ENCODE peak calls at places on chromosome 21, in five cellular contexts. P is psoas muscle, O is vagina, H is kidney, K is right atrium auricular region. F is an unnamed sample. For H3K4me1, the result is how much of the 10 kb centered on the place peaks cover.

GRCh38 chr21:27818847-27819246 is 852.0 kb upstream of the ADAMTS5 start:
- DNase-seq in P (no peak), O (no peak), H (no peak), K (no peak), F (no peak)

GRCh38 chr21:34907783-34908423 is 141.2 kb downstream of the RUNX1 start:
- DNase-seq in K (no peak), O (no peak), H (no peak), P (no peak), F (no peak)

GRCh38 chr21:43195131-43196021 is 26.6 kb downstream of the CRYAA start:
- DNase-seq in K (no peak), H (peak), O (peak), P (peak), F (peak)

GRCh38 chr21:26041441-26042180 is 129.0 kb downstream of the APP start:
- DNase-seq in K (no peak), H (no peak), P (no peak), O (no peak), F (no peak)

GRCh38 chr21:45763506-45763905 is 120.0 kb downstream of the PCBP3 start:
- DNase-seq in K (no peak), H (no peak), O (no peak), P (no peak), F (no peak)

GRCh38 chr21:18368193-18368592 is 35.4 kb downstream of the TMPRSS15 start:
- DNase-seq in O (no peak), P (no peak), H (no peak), K (no peak), F (no peak)

GRCh38 chr21:10640446-10640845 is 119.1 kb downstream of the TPTE start:
- DNase-seq in K (no peak), O (no peak), P (no peak), H (peak), F (no peak)

GRCh38 chr21:18987515-18988026 is 584.0 kb upstream of the TMPRSS15 start:
- DNase-seq in O (no peak), P (no peak), H (no peak), K (no peak), F (no peak)

GRCh38 chr21:37208741-37209225 is 58.4 kb downstream of the VPS26C start:
- DNase-seq in H (peak), O (peak), P (no peak), K (no peak), F (no peak)

GRCh38 chr21:25956993-25957714 is 213.4 kb downstream of the APP start:
- DNase-seq in O (no peak), H (no peak), P (no peak), K (no peak), F (no peak)

GRCh38 chr21:25927195-25927880 is 192.6 kb downstream of the GABPA start:
- DNase-seq in K (no peak), P (no peak), O (no peak), H (no peak), F (no peak)

GRCh38 chr21:45801989-45802388 is 158.5 kb downstream of the PCBP3 start:
- DNase-seq in O (no peak), P (no peak), K (no peak), H (no peak), F (no peak)

GRCh38 chr21:33403128-33403785 is at the start of gene IFNGR2:
- DNase-seq in H (peak), K (no peak), O (no peak), P (peak), F (no peak)

GRCh38 chr21:36337099-36337509 is 17.1 kb downstream of the MORC3 start:
- DNase-seq in H (no peak), K (no peak), P (no peak), O (no peak), F (no peak)

GRCh38 chr21:43193651-43194302 is 25.0 kb downstream of the CRYAA start:
- DNase-seq in H (peak), K (no peak), O (peak), P (peak), F (peak)

GRCh38 chr21:37233551-37234146 is 33.5 kb downstream of the VPS26C start:
- DNase-seq in P (no peak), H (no peak), K (no peak), O (no peak), F (no peak)

GRCh38 chr21:34890724-34891609 is 158.1 kb downstream of the RUNX1 start:
- DNase-seq in O (peak), K (no peak), H (peak), P (peak), F (no peak)

GRCh38 chr21:44010429-44010828 is 1.7 kb upstream of the TRAPPC10 start:
- DNase-seq in O (no peak), K (no peak), H (no peak), P (no peak), F (no peak)

GRCh38 chr21:46220275-46220810 is 8.2 kb downstream of the LSS start:
- DNase-seq in O (no peak), P (no peak), H (peak), K (no peak), F (no peak)

GRCh38 chr21:37220433-37220980 is 46.6 kb downstream of the VPS26C start:
- DNase-seq in P (no peak), H (no peak), K (no peak), O (no peak), F (no peak)

GRCh38 chr21:30482130-30482529 is 2.0 kb upstream of the KRTAP19-1 start:
- DNase-seq in K (no peak), O (no peak), H (no peak), P (no peak), F (no peak)

GRCh38 chr21:25717491-25718139 is 17.1 kb downstream of the ATP5PF start:
- DNase-seq in O (no peak), P (no peak), H (no peak), K (no peak), F (no peak)

GRCh38 chr21:26833460-26833939 is 11.7 kb downstream of the ADAMTS1 start:
- DNase-seq in P (no peak), O (no peak), H (no peak), K (no peak), F (no peak)

GRCh38 chr21:16942703-16943102 is 570.1 kb upstream of the CXADR start:
- DNase-seq in O (no peak), P (no peak), K (no peak), H (no peak), F (no peak)

GRCh38 chr21:45033791-45034555 is 40.4 kb upstream of the ADARB1 start:
- DNase-seq in O (no peak), P (peak), H (no peak), K (no peak), F (no peak)

GRCh38 chr21:34599534-34600101 is 15.3 kb downstream of the RCAN1 start:
- DNase-seq in K (no peak), H (no peak), O (peak), P (no peak), F (no peak)

GRCh38 chr21:41375875-41376274 is 14.0 kb downstream of the MX2 start:
- DNase-seq in P (no peak), O (no peak), K (no peak), H (no peak), F (no peak)
- H3K4me3 ChIP-seq in P (no peak), O (no peak), K (no peak), H (no peak), F (no peak)

DNA sequence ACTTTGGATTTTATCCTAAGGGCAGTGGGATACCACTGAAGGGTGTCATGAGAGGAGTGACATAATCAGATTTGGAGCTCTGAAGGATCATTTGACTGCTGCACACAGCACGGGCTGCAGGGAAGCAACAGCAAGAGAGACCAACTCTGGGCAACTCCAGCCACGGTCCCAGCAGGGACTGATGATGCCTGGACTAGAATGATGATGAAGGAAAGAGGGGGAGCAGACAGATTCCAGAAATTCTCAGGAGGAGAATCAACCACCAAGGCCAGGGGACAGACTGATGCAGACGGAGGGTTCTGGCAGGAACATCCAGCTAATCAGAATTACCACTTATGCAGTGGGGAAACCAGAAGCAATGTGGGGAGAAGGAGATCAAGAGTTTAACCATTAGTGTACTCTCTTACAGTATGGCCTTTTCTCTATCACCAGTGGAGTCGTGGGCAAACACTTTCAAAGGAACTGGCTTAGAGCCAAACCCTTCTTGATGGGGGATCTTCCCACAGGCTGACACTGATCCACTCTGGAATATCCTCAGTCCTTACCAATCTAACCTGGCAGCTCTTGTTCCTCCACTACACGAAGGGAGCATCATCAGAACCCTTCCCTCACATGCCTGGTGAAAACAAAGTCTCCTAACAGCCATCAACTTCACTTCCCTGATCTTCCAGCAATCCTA is 3.3 kb downstream of the URB1 start:
- DNase-seq in H (no peak), P (no peak), O (no peak), K (no peak), F (no peak)
- H3K27ac ChIP-seq in H (no peak), P (no peak), O (no peak), K (no peak), F (peak)

GRCh38 chr21:14716761-14717396 is 170.8 kb upstream of the SAMSN1 start:
- DNase-seq in H (no peak), P (no peak), O (no peak), K (no peak), F (no peak)

GRCh38 chr21:14713109-14713508 is 167.0 kb upstream of the SAMSN1 start:
- DNase-seq in O (no peak), H (no peak), P (no peak), K (no peak), F (no peak)

GRCh38 chr21:14722841-14723483 is 176.8 kb upstream of the SAMSN1 start:
- DNase-seq in O (no peak), P (no peak), K (no peak), H (no peak), F (no peak)

GRCh38 chr21:14718957-14719356 is 172.8 kb upstream of the SAMSN1 start:
- DNase-seq in P (no peak), H (no peak), K (no peak), O (no peak), F (no peak)
- H3K4me1 ChIP-seq in P (under half), H (under half), K (under half), O (under half), F (under half)

DNA sequence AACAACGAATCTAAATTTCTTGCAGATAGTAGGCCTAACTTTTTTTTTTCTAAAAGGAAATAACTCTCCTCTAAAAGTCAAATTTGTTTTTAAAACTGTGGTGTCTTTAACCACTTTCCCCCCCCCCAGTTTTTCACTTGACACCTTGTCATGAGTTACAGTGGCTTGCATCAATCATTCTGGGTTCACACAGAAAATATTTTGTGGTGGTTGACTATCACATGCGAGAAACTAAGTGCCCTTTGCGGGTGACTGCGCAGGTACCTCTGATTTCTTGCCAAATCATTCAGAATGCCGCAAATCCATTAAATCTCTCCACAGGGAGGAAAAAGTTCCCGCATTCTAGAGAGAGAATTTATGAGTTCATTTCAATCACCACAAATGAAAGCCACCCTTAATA is 23.8 kb upstream of the SAMSN1 start:
- DNase-seq in P (no peak), O (no peak), H (no peak), K (no peak), F (no peak)
- H3K4me3 ChIP-seq in P (no peak), O (no peak), H (no peak), K (no peak), F (no peak)

GRCh38 chr21:38439336-38439900 is 58.9 kb downstream of the ERG start:
- DNase-seq in P (no peak), O (no peak), K (no peak), H (no peak), F (no peak)
- H3K27ac ChIP-seq in P (no peak), O (no peak), K (no peak), H (no peak), F (no peak)